ENCODE peak calls at places on chromosome 1, in eight cellular contexts. R is stimulated activated CD4-positive, alpha-beta T cell treated with anti-CD3 and anti-CD28 coated beads, Interleukin-4, amount 100 ng/mL, for 24 hours; S is brain microvascular endothelial cell; P is DMS153; E is glutamatergic neuron; W is posterior cingulate gyrus; Q is tibial artery; Z is COR-L47. K is an unnamed sample.

GRCh38 chr1:61973100-61973837 is 221.4 kb upstream of the L1TD1 start:
- DNase-seq in R (no peak), S (no peak), P (no peak), E (no peak), W (no peak), Q (no peak), Z (no peak), K (no peak)

GRCh38 chr1:81760487-81761097 is 40.1 kb upstream of the ADGRL2 start:
- DNase-seq in R (no peak), S (peak; percentile 6), P (no peak), E (no peak), W (no peak), Q (no peak), Z (peak; percentile 14), K (no peak)

GRCh38 chr1:161115132-161115711 is 2.6 kb downstream of the PFDN2 start:
- DNase-seq in R (peak; percentile 46), S (peak; percentile 93), P (no peak), E (no peak), W (no peak), Q (no peak), Z (no peak), K (no peak)

GRCh38 chr1:42822833-42823392 is 5.7 kb upstream of the SVBP start:
- DNase-seq in R (no peak), S (no peak), P (no peak), E (no peak), W (no peak), Q (no peak), Z (peak; percentile 11), K (no peak)

GRCh38 chr1:27392778-27393635 is 585 bp downstream of the GPR3 start:
- DNase-seq in R (no peak), S (no peak), P (no peak), E (peak; percentile 35), W (no peak), Q (no peak), Z (no peak), K (no peak)

GRCh38 chr1:81976539-81976938 is 175.8 kb downstream of the ADGRL2 start:
- DNase-seq in R (no peak), S (no peak), P (no peak), E (no peak), W (no peak), Q (no peak), Z (no peak), K (no peak)

GRCh38 chr1:17874231-17874630 is 119.1 kb downstream of the ACTL8 start:
- DNase-seq in R (no peak), S (peak; percentile 72), P (no peak), E (no peak), W (no peak), Q (no peak), Z (no peak), K (no peak)

GRCh38 chr1:2080140-2080539 is 29.9 kb downstream of the PRKCZ start:
- DNase-seq in R (no peak), S (no peak), P (no peak), E (no peak), W (no peak), Q (no peak), Z (no peak), K (no peak)

GRCh38 chr1:201144701-201145100 is 9.6 kb downstream of the TMEM9 start:
- DNase-seq in R (no peak), S (no peak), P (no peak), E (no peak), W (no peak), Q (peak; percentile 49), Z (no peak), K (no peak)

GRCh38 chr1:114025609-114026401 is 46.5 kb downstream of the OLFML3 start:
- DNase-seq in R (no peak), S (peak; percentile 84), P (no peak), E (no peak), W (no peak), Q (no peak), Z (no peak), K (no peak)